ENCODE peak calls at places on chromosomes 3 and 15, in eight cellular contexts. M, W, Q, K, G, I, Z and E are unnamed samples.

GRCh38 chr3:98596902-98597500 is 3.6 kb upstream of the CPOX start:
- DNase-seq in K (peak), Q (no peak), I (peak), Z (peak), W (no peak), G (no peak), M (peak), E (peak)

GRCh38 chr15:29632671-29633406 is 189.4 kb downstream of the TJP1 start:
- DNase-seq in M (no peak), G (no peak), W (no peak), Q (no peak), Z (no peak), I (no peak), K (no peak), E (no peak)

GRCh38 chr15:94075349-94075748 is 156.0 kb upstream of the MCTP2 start:
- DNase-seq in G (no peak), I (no peak), K (no peak), Q (no peak), Z (no peak), W (peak), M (no peak), E (no peak)

GRCh38 chr15:100043069-100043641 is 298.6 kb downstream of the ADAMTS17 start:
- DNase-seq in K (peak), W (no peak), G (no peak), Q (no peak), I (peak), M (peak), Z (peak), E (no peak)

GRCh38 chr3:27357665-27358258 is 11.4 kb downstream of the NEK10 start:
- DNase-seq in W (peak), Q (no peak), G (peak), M (peak), Z (peak), K (peak), I (peak), E (peak)

GRCh38 chr3:45905755-45906154 is 19.4 kb downstream of the CCR9 start:
- DNase-seq in Z (no peak), I (no peak), Q (no peak), K (no peak), G (no peak), M (no peak), W (no peak), E (no peak)

GRCh38 chr15:60208708-60209107 is 189.1 kb downstream of the ANXA2 start:
- DNase-seq in G (no peak), Z (no peak), K (no peak), Q (no peak), I (no peak), W (no peak), M (no peak), E (no peak)

GRCh38 chr3:188274249-188274915 is 120.4 kb downstream of the LPP start:
- DNase-seq in W (no peak), Q (no peak), M (no peak), K (no peak), I (no peak), Z (no peak), G (no peak), E (no peak)

GRCh38 chr3:51967384-51968174 is at the start of gene PCBP4:
- DNase-seq in Q (no peak), M (peak), Z (no peak), G (peak), I (peak), W (peak), K (no peak), E (peak)

GRCh38 chr3:54733615-54734014 is 194.2 kb downstream of the LRTM1 start:
- DNase-seq in K (no peak), M (no peak), Q (no peak), G (no peak), Z (no peak), I (no peak), W (no peak), E (no peak)

GRCh38 chr3:71201939-71202338 is 381.6 kb downstream of the FOXP1 start:
- DNase-seq in I (no peak), M (no peak), Z (no peak), K (no peak), Q (no peak), W (peak), G (no peak), E (no peak)

GRCh38 chr3:121739902-121740301 is 9.6 kb downstream of the GOLGB1 start:
- DNase-seq in W (no peak), Z (no peak), I (no peak), G (no peak), Q (no peak), K (no peak), M (no peak), E (no peak)

GRCh38 chr15:74831813-74832495 is 5.5 kb downstream of the CPLX3 start:
- DNase-seq in W (peak), Q (no peak), I (no peak), Z (no peak), K (no peak), M (no peak), G (no peak), E (no peak)

GRCh38 chr3:98855811-98856400 is 45.6 kb downstream of the DCBLD2 start:
- DNase-seq in G (no peak), K (peak), Z (no peak), Q (no peak), M (no peak), I (peak), W (no peak), E (no peak)

GRCh38 chr3:194273396-194274310 is 77.5 kb downstream of the CPN2 start:
- DNase-seq in Z (no peak), G (no peak), K (no peak), M (no peak), Q (no peak), W (no peak), I (no peak), E (no peak)

GRCh38 chr15:85730001-85730820 is 64.5 kb downstream of the KLHL25 start:
- DNase-seq in K (peak), G (no peak), Z (peak), W (no peak), Q (no peak), M (peak), I (peak), E (peak)

GRCh38 chr3:102053375-102053989 is 204.2 kb downstream of the NFKBIZ start:
- DNase-seq in K (peak), Q (no peak), Z (no peak), G (no peak), M (no peak), W (no peak), I (peak), E (no peak)

GRCh38 chr3:181239456-181239855 is 249.9 kb upstream of the DNAJC19 start:
- DNase-seq in G (no peak), Q (no peak), M (no peak), Z (no peak), W (no peak), K (no peak), I (no peak), E (no peak)

GRCh38 chr3:159859424-159859823 is 129.2 kb upstream of the IL12A start:
- DNase-seq in I (no peak), G (no peak), M (no peak), W (no peak), K (no peak), Z (no peak), Q (no peak), E (no peak)

GRCh38 chr15:75098371-75098770 is 75.0 kb downstream of the PPCDC start:
- DNase-seq in Z (no peak), W (no peak), Q (no peak), M (no peak), G (no peak), K (no peak), I (no peak), E (no peak)

GRCh38 chr3:86969500-86970189 is 21.3 kb downstream of the VGLL3 start:
- DNase-seq in I (peak), G (no peak), Z (peak), Q (no peak), M (peak), K (no peak), W (no peak), E (peak)

GRCh38 chr3:56468184-56469106 is at the start of gene ERC2:
- DNase-seq in Q (no peak), K (peak), G (no peak), Z (peak), M (no peak), W (peak), I (peak), E (no peak)

GRCh38 chr15:59741274-59741906 is 52.3 kb upstream of the BNIP2 start:
- DNase-seq in K (peak), I (no peak), W (no peak), M (peak), Z (peak), Q (no peak), G (no peak), E (peak)

GRCh38 chr3:27657404-27657803 is 64.7 kb downstream of the EOMES start:
- DNase-seq in I (no peak), Q (no peak), W (no peak), Z (no peak), G (no peak), M (no peak), K (no peak), E (no peak)

GRCh38 chr3:52220380-52221026 is 4.9 kb downstream of the TLR9 start:
- DNase-seq in K (peak), I (peak), Q (peak), M (peak), Z (peak), W (peak), G (peak), E (peak)

GRCh38 chr15:45187894-45188830 is at the start of gene SHF:
- DNase-seq in M (peak), G (peak), W (peak), K (peak), I (peak), Q (no peak), Z (peak), E (peak)

GRCh38 chr3:127072971-127073851 is 90.3 kb downstream of the PLXNA1 start:
- DNase-seq in G (no peak), Z (no peak), Q (no peak), W (no peak), M (no peak), K (no peak), I (no peak), E (no peak)

GRCh38 chr15:41283653-41284424 is 48.6 kb downstream of the OIP5 start:
- DNase-seq in I (peak), Z (peak), Q (peak), K (peak), G (peak), M (peak), W (peak), E (peak)

GRCh38 chr3:123332124-123332641 is 116.7 kb downstream of the ADCY5 start:
- DNase-seq in K (no peak), W (no peak), I (no peak), Z (no peak), Q (no peak), G (no peak), M (no peak), E (no peak)